ENCODE peak calls at places on chromosome 6, in eight cellular contexts. J is stomach; K is thyroid gland; Q is effector memory CD4-positive, alpha-beta T cell; A is lung; H is HCT116; C is neuronal stem cell; O is PC-3. N is an unnamed sample.
A peak's percentile ranks its signal among the peaks of the same experiment; 100 is the strongest.

GRCh38 chr6:101417899-101418298 is 24.4 kb downstream of the GRIK2 start:
- DNase-seq in J (no peak), K (no peak), Q (no peak), A (no peak), H (no peak), C (no peak), O (no peak), N (no peak)

GRCh38 chr6:157579467-157580031 is 198.6 kb downstream of the ZDHHC14 start:
- DNase-seq in J (no peak), K (no peak), Q (no peak), A (no peak), H (no peak), C (no peak), O (peak; percentile 52), N (peak; percentile 25)

GRCh38 chr6:40585661-40586269 is 1.4 kb downstream of the LRFN2 start:
- DNase-seq in J (no peak), K (no peak), Q (no peak), A (no peak), H (no peak), C (peak; percentile 49), O (no peak), N (peak; percentile 21)

GRCh38 chr6:11609324-11610071 is 71.9 kb downstream of the TMEM170B start:
- DNase-seq in J (no peak), K (no peak), Q (no peak), A (peak; percentile 44), H (no peak), C (no peak), O (peak; percentile 82), N (no peak)

GRCh38 chr6:141105481-141105880 is 1027.2 kb upstream of the GJE1 start:
- DNase-seq in J (no peak), K (peak; percentile 10), Q (no peak), A (no peak), H (no peak), C (peak; percentile 89), O (no peak), N (no peak)

GRCh38 chr6:37865534-37865933 is 46.0 kb downstream of the ZFAND3 start:
- DNase-seq in J (no peak), K (no peak), Q (no peak), A (no peak), H (no peak), C (no peak), O (no peak), N (no peak)

GRCh38 chr6:111589366-111589765 is 16.3 kb downstream of the TRAF3IP2 start:
- DNase-seq in J (no peak), K (no peak), Q (no peak), A (no peak), H (peak; percentile 80), C (no peak), O (peak; percentile 89), N (no peak)

GRCh38 chr6:170067257-170067656 is 223.6 kb downstream of the DLL1 start:
- DNase-seq in J (peak; percentile 22), K (no peak), Q (no peak), A (no peak), H (no peak), C (no peak), O (no peak), N (no peak)

GRCh38 chr6:30655743-30656094 is 8.8 kb downstream of the C6orf136 start:
- DNase-seq in J (no peak), K (no peak), Q (no peak), A (no peak), H (no peak), C (no peak), O (no peak), N (no peak)

GRCh38 chr6:72048080-72048479 is 161.7 kb downstream of the RIMS1 start:
- DNase-seq in J (no peak), K (no peak), Q (no peak), A (no peak), H (no peak), C (no peak), O (no peak), N (no peak)

GRCh38 chr6:33737267-33738026 is 9.3 kb downstream of the IP6K3 start:
- DNase-seq in J (no peak), K (no peak), Q (no peak), A (no peak), H (no peak), C (no peak), O (no peak), N (no peak)

GRCh38 chr6:154039231-154039842 is at the start of gene OPRM1:
- DNase-seq in J (peak; percentile 37), K (peak; percentile 73), Q (no peak), A (no peak), H (no peak), C (peak; percentile 83), O (no peak), N (no peak)

GRCh38 chr6:153103256-153103655 is 27.8 kb downstream of the RGS17 start:
- DNase-seq in J (no peak), K (no peak), Q (no peak), A (no peak), H (no peak), C (no peak), O (no peak), N (no peak)

GRCh38 chr6:89434954-89435353 is 2.0 kb downstream of the ANKRD6 start:
- DNase-seq in J (no peak), K (no peak), Q (no peak), A (no peak), H (no peak), C (no peak), O (no peak), N (no peak)

GRCh38 chr6:30573113-30573512 is 1.9 kb downstream of the ABCF1 start:
- DNase-seq in J (no peak), K (no peak), Q (no peak), A (no peak), H (no peak), C (no peak), O (no peak), N (no peak)

GRCh38 chr6:115514656-115515055 is 546.0 kb downstream of the FRK start:
- DNase-seq in J (no peak), K (peak; percentile 13), Q (no peak), A (no peak), H (no peak), C (no peak), O (no peak), N (no peak)

GRCh38 chr6:56863366-56863765 is 91.5 kb upstream of the BEND6 start:
- DNase-seq in J (no peak), K (no peak), Q (no peak), A (no peak), H (no peak), C (no peak), O (peak; percentile 59), N (no peak)

GRCh38 chr6:56865081-56865875 is 89.6 kb upstream of the BEND6 start:
- DNase-seq in J (no peak), K (no peak), Q (no peak), A (no peak), H (no peak), C (no peak), O (no peak), N (no peak)

GRCh38 chr6:56864171-56864616 is 90.7 kb upstream of the BEND6 start:
- DNase-seq in J (no peak), K (no peak), Q (no peak), A (no peak), H (no peak), C (no peak), O (peak; percentile 75), N (no peak)

GRCh38 chr6:56860466-56860865 is 94.4 kb upstream of the BEND6 start:
- DNase-seq in J (no peak), K (no peak), Q (no peak), A (no peak), H (peak; percentile 87), C (no peak), O (peak; percentile 52), N (no peak)

DNA sequence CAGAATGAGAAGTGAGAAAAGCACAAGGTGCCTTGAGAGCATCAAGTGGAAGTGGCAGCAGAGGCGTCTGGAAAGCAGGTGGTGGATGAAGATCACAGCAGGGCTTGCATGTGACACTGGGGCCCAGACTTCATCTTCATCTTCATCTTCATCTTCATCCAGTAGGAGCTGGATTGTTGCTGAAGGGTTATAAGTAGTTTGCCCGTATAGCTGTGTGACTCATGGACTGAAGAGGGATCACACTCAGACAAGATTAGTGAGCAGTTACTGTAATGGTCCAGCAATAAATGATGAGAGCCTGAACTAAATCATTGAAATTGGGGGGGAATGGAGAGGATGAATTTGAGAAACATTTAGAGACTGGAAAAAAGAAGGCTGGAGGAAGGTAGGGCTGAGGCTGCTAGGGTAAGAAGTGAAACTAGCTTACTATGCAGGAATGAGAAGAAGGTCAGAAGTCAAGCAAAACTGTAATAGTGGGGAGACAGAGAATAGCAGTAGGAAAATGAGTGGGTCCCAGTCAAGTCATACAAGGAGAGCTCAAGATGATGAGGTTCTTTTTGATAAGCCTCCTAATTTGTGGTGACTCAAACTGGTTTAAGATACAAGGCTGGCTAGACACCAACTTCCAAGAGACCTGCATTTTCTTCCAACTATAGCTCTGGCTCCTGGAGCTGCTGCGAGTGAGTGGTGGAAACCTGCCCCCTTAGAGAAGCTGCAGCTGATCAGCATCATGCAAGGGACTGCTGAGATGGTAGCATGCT is 92.3 kb upstream of the BEND6 start:
- DNase-seq in J (no peak), K (no peak), Q (no peak), A (no peak), H (no peak), C (no peak), O (no peak), N (no peak)
- H3K4me1 ChIP-seq in J (no peaks in the 10 kb centered on the region), K (no peaks in the 10 kb centered on the region), Q (no peaks in the 10 kb centered on the region), A (peaks cover 6% of the 10 kb centered on the region), H (peaks cover 93% of the 10 kb centered on the region), C (no peaks in the 10 kb centered on the region), O (peaks cover 64% of the 10 kb centered on the region), N (peaks cover 10% of the 10 kb centered on the region)

GRCh38 chr6:136576821-136577220 is 26.6 kb upstream of the MAP7 start:
- DNase-seq in J (no peak), K (no peak), Q (no peak), A (no peak), H (no peak), C (no peak), O (peak; percentile 29), N (no peak)
- H3K36me3 ChIP-seq in J (peaks cover 92% of the 10 kb centered on the region), K (peaks cover 30% of the 10 kb centered on the region), Q (peaks cover 63% of the 10 kb centered on the region), A (peaks cover 14% of the 10 kb centered on the region), H (no peaks in the 10 kb centered on the region), C (no peaks in the 10 kb centered on the region), O (no peaks in the 10 kb centered on the region), N (no peaks in the 10 kb centered on the region)

DNA sequence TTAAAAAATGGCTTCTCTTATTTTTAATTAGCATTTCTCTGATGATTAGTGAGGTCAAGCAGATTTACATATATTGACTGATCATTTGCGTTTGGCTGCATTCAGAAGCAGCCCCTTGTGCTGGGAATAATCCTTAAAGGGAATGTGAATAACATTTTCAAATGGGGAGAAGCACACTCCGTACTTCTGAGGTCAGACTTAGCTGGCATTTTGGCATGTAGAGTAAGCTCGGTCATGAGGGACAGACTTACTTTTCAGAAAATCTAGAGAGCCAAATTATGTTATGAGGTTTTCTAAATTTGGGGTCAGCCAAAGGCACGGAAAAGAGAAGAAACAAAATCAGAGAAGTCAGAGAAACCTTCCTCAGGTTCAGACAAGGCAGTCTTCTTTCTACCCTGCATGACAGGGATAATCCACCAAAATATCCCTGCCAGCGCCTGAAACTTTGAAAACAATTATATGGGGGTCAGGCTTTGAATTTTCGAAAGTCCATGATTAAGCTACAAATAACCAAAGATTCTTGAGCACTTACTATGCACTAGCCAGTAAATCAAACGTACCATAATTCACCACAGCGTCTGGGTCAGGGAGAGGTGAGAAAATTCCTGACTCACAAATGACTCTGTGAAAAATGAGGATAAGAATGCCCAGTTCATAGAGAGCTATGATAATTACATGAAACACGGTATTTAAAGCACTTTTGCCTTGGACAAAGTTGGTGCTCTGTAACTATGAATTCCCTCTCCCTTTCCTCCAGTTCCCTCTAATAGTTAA is 44.9 kb downstream of the ADAT2 start:
- DNase-seq in J (no peak), K (no peak), Q (no peak), A (no peak), H (no peak), C (no peak), O (peak; percentile 19), N (no peak)
- H3K27me3 ChIP-seq in J (no peaks in the 10 kb centered on the region), K (no peaks in the 10 kb centered on the region), Q (no peaks in the 10 kb centered on the region), A (no peaks in the 10 kb centered on the region), H (no peaks in the 10 kb centered on the region), C (no peaks in the 10 kb centered on the region), O (no peaks in the 10 kb centered on the region), N (no peaks in the 10 kb centered on the region)

GRCh38 chr6:17931227-17931626 is 56.2 kb downstream of the KIF13A start:
- DNase-seq in J (no peak), K (no peak), Q (no peak), A (no peak), H (no peak), C (no peak), O (no peak), N (no peak)
- H3K4me1 ChIP-seq in J (peaks cover 37% of the 10 kb centered on the region), K (peaks cover 61% of the 10 kb centered on the region), Q (no peaks in the 10 kb centered on the region), A (peaks cover 28% of the 10 kb centered on the region), H (no peaks in the 10 kb centered on the region), C (peaks cover 5% of the 10 kb centered on the region), O (peaks cover 6% of the 10 kb centered on the region), N (no peaks in the 10 kb centered on the region)